ENCODE peak calls at places on chromosomes 4 and X, in five cellular contexts. Y is H9, A is H1, W is mesenchymal stem cell, F is neuronal stem cell. O is an unnamed sample.

GRCh38 chr4:128917781-128918180 is 108.3 kb downstream of the JADE1 start:
- DNase-seq in Y (no peak), A (no peak), W (no peak), F (no peak), O (no peak)

GRCh38 chr4:55170462-55170861 is 45.1 kb upstream of the KDR start:
- DNase-seq in Y (no peak), A (no peak), W (peak; percentile 78), F (no peak), O (no peak)

GRCh38 chr4:11028334-11028733 is 343.8 kb upstream of the CLNK start:
- DNase-seq in Y (no peak), A (no peak), W (no peak), F (no peak), O (peak; percentile 5)

GRCh38 chr4:139761461-139761860 is 95.8 kb downstream of the MGST2 start:
- DNase-seq in Y (no peak), A (no peak), W (peak; percentile 42), F (no peak), O (no peak)

GRCh38 chrX:20347486-20347885 is 80.8 kb upstream of the RPS6KA3 start:
- DNase-seq in Y (no peak), A (no peak), W (no peak), F (no peak), O (no peak)

GRCh38 chrX:74492720-74493201 is 71.5 kb downstream of the SLC16A2 start:
- DNase-seq in Y (peak; percentile 64), A (no peak), W (no peak), F (peak; percentile 29), O (no peak)

GRCh38 chr4:82761249-82761648 is 37.3 kb downstream of the SCD5 start:
- DNase-seq in Y (no peak), A (no peak), W (no peak), F (no peak), O (no peak)

GRCh38 chr4:624705-625590 is at the start of gene PDE6B:
- DNase-seq in Y (peak; percentile 61), A (no peak), W (no peak), F (peak; percentile 40), O (no peak)

GRCh38 chr4:74764119-74764518 is 30.2 kb downstream of the BTC start:
- DNase-seq in Y (no peak), A (no peak), W (no peak), F (no peak), O (no peak)

GRCh38 chrX:45850775-45851433 is 650.2 kb upstream of the DIPK2B start:
- DNase-seq in Y (peak; percentile 30), A (no peak), W (peak; percentile 51), F (no peak), O (no peak)

GRCh38 chr4:60663769-60664168 is 536.4 kb upstream of the ADGRL3 start:
- DNase-seq in Y (no peak), A (no peak), W (no peak), F (no peak), O (no peak)

GRCh38 chrX:69229436-69229835 is 64.2 kb upstream of the PJA1 start:
- DNase-seq in Y (no peak), A (no peak), W (peak; percentile 66), F (no peak), O (no peak)

GRCh38 chr4:23969635-23970034 is 79.8 kb upstream of the PPARGC1A start:
- DNase-seq in Y (no peak), A (no peak), W (peak; percentile 41), F (no peak), O (no peak)

GRCh38 chrX:21176927-21177571 is 197.2 kb upstream of the CNKSR2 start:
- DNase-seq in Y (no peak), A (no peak), W (no peak), F (no peak), O (no peak)

GRCh38 chrX:72685810-72686465 is 28.2 kb downstream of the PHKA1 start:
- DNase-seq in Y (no peak), A (no peak), W (no peak), F (no peak), O (peak; percentile 84)

GRCh38 chr4:18394656-18395055 is 373.1 kb upstream of the LCORL start:
- DNase-seq in Y (no peak), A (no peak), W (no peak), F (no peak), O (peak; percentile 80)
- H2BK12ac ChIP-seq in Y (no peak overlapping the region), A (no peak overlapping the region), W (no peak overlapping the region), F (no peak overlapping the region), O (no peak overlapping the region)

GRCh38 chr4:137651128-137651527 is 118.8 kb upstream of the PCDH18 start:
- DNase-seq in Y (no peak), A (no peak), W (peak; percentile 83), F (no peak), O (no peak)
- H4K91ac ChIP-seq in Y (no peak overlapping the region), A (no peak overlapping the region), W (no peak overlapping the region), F (no peak overlapping the region), O (no peak overlapping the region)

GRCh38 chr4:37771771-37772170 is 54.7 kb upstream of the PGM2 start:
- DNase-seq in Y (no peak), A (no peak), W (no peak), F (no peak), O (no peak)

GRCh38 chr4:37770016-37770415 is 56.5 kb upstream of the PGM2 start:
- DNase-seq in Y (no peak), A (no peak), W (no peak), F (no peak), O (no peak)

GRCh38 chr4:37767546-37767945 is 58.9 kb upstream of the PGM2 start:
- DNase-seq in Y (no peak), A (no peak), W (no peak), F (no peak), O (no peak)

GRCh38 chr4:37767019-37767418 is 59.5 kb upstream of the PGM2 start:
- DNase-seq in Y (no peak), A (no peak), W (no peak), F (no peak), O (no peak)

DNA sequence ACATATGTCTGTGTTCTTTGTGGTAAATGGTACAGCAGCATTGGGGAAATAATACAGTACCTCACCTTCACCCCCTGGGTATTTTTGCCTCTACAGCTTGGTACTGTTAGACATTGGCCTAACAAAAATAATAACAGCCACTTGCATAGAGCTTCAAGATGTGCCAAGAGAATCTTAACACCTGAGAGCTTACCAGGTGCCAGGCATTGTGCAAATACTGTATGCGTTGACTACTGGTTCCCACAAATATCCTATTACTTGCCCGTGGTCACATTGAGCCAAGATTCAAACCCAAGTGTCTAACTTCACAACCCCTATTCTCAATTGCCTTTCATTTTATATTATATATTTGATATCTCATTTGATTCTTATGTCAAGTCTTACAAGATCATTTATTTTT is 56.9 kb upstream of the PGM2 start:
- DNase-seq in Y (no peak), A (no peak), W (no peak), F (no peak), O (no peak)
- H2BK12ac ChIP-seq in Y (no peak overlapping the region), A (no peak overlapping the region), W (no peak overlapping the region), F (no peak overlapping the region), O (no peak overlapping the region)

GRCh38 chr4:5746250-5746649 is 35.2 kb downstream of the EVC start:
- DNase-seq in Y (no peak), A (no peak), W (no peak), F (no peak), O (no peak)
- H4K91ac ChIP-seq in Y (no peak overlapping the region), A (no peak overlapping the region), W (no peak overlapping the region), F (no peak overlapping the region), O (no peak overlapping the region)

DNA sequence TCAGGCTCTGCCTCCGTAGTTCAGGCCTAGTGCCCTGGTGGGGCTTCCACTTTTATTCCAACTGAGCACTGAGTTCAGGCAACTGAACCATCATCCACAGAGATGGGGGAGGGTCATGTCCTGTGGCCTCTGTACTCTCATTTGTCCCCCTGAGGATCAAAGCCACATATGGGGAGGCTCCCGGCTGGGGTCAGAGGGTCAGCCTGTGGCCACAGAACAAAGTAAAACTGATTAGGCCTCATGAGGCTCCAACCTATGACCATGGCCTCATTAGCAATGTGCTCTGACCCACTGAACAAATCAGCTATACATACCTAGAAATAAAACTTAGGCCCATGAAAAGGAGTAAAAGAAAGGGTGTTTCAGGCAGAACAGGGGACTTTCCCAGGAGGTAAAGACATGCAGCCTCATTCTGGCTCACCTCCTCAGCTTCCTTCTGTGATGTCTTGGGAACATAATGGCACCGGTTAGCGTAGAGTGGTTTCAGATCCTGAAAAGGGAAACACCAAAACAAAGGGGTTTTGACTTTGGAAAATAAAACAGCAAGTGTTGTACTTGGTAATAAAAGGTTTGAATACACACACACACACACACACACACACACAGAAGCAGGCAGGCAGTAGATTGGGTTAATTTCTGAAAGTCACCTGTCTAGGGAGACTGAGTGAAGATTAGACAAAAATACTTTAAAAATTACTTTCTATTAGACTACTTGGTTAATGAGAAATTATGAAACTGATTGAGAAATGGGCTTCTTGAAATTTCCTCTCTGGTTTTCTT is 24.3 kb downstream of the TMEM255A start:
- DNase-seq in Y (no peak), A (no peak), W (no peak), F (no peak), O (no peak)
- H2BK12ac ChIP-seq in Y (no peak overlapping the region), A (no peak overlapping the region), W (no peak overlapping the region), F (no peak overlapping the region), O (no peak overlapping the region)

GRCh38 chr4:48336471-48336870 is 4.9 kb upstream of the SLAIN2 start:
- DNase-seq in Y (no peak), A (no peak), W (no peak), F (no peak), O (no peak)

GRCh38 chr4:48334900-48335384 is 6.4 kb upstream of the SLAIN2 start:
- DNase-seq in Y (no peak), A (no peak), W (no peak), F (no peak), O (peak; percentile 43)

GRCh38 chr4:48332661-48333060 is 8.7 kb upstream of the SLAIN2 start:
- DNase-seq in Y (no peak), A (no peak), W (no peak), F (no peak), O (no peak)

GRCh38 chr4:48333587-48333986 is 7.7 kb upstream of the SLAIN2 start:
- DNase-seq in Y (no peak), A (no peak), W (no peak), F (no peak), O (no peak)

GRCh38 chr4:48334236-48334635 is 7.1 kb upstream of the SLAIN2 start:
- DNase-seq in Y (no peak), A (no peak), W (no peak), F (no peak), O (peak; percentile 89)
- H4K91ac ChIP-seq in Y (no peak overlapping the region), A (no peak overlapping the region), W (no peak overlapping the region), F (no peak overlapping the region), O (no peak overlapping the region)

DNA sequence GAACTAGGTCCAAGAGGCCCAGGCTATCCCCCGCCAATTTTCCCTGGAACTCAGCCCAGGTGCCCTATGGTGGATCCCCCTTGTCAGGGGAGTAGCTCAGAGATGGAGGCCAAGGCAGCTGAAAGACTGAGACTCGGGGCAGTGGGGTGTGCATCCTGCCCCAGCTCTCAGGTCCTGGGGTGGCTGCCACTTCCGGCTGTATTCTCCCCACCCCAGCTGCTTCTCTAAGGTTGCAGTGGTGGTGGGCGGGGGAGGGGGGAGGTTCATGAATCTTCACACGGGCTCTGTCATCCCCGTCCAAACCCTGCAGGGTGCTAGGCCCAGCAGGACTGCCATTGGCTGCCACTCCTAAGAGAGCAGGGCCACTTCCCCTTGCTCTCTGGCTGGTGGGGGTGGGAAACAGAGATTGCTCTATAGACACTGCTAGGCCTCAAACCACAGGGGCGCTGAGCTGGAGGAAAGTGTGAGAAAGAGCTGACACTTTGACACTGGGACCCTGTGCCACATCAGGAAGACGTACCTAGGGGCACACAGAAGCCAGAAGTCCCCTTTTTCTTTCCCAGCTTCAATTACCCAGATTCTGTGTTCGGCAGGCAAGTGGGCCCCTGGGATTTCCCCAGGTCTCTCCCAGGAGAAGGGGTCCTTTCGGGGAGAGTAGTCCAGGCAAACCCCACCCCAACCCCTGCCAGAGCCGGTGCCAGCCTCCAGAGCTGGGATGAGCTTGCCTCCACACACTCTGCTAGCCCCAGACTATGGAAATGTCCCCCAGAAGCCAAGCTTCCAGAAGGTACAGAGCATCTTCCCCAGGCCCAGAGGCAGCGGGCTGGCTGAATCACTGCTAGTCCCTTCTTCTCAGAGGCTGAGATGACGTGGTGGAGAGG is 1.6 kb downstream of the SASH3 start:
- DNase-seq in Y (no peak), A (no peak), W (no peak), F (no peak), O (no peak)
- H2BK12ac ChIP-seq in Y (no peak overlapping the region), A (no peak overlapping the region), W (no peak overlapping the region), F (no peak overlapping the region), O (no peak overlapping the region)

O was measured in trophoblast cell.